ENCODE peak calls at places on chromosome 10, in eight cellular contexts. B is CD4-positive, CD25-positive, alpha-beta regulatory T cell; M is tibial artery; W is cardiac fibroblast; L is OCI-LY7; C is CD8-positive, alpha-beta memory T cell; I is astrocyte of the spinal cord; F is DND-41. A is an unnamed sample.

GRCh38 chr10:87960230-87960629 is 96.8 kb downstream of the PTEN start:
- DNase-seq in B (no peak), M (no peak), W (no peak), L (no peak), C (no peak), I (peak; percentile 28), F (no peak), A (no peak)

GRCh38 chr10:129927351-129928120 is 36.5 kb downstream of the EBF3 start:
- DNase-seq in B (no peak), M (peak; percentile 51), W (no peak), L (no peak), C (no peak), I (no peak), F (no peak), A (no peak)

GRCh38 chr10:79284158-79284871 is 63.0 kb upstream of the PPIF start:
- DNase-seq in B (no peak), M (no peak), W (no peak), L (no peak), C (no peak), I (no peak), F (no peak), A (no peak)

GRCh38 chr10:123864923-123865322 is 26.7 kb downstream of the CPXM2 start:
- DNase-seq in B (no peak), M (peak; percentile 92), W (no peak), L (no peak), C (no peak), I (no peak), F (no peak), A (no peak)

GRCh38 chr10:130387936-130388580 is 251.9 kb downstream of the GLRX3 start:
- DNase-seq in B (no peak), M (no peak), W (no peak), L (no peak), C (no peak), I (no peak), F (no peak), A (no peak)

GRCh38 chr10:119024882-119025281 is 4.6 kb upstream of the NANOS1 start:
- DNase-seq in B (no peak), M (no peak), W (no peak), L (no peak), C (no peak), I (no peak), F (no peak), A (no peak)

GRCh38 chr10:5873515-5873995 is 16.1 kb downstream of the ANKRD16 start:
- DNase-seq in B (peak; percentile 67), M (peak; percentile 74), W (peak; percentile 83), L (peak; percentile 79), C (peak; percentile 46), I (peak; percentile 80), F (peak; percentile 75), A (peak; percentile 69)

GRCh38 chr10:21797984-21798765 is 205.4 kb downstream of the DNAJC1 start:
- DNase-seq in B (peak; percentile 10), M (no peak), W (no peak), L (no peak), C (peak; percentile 30), I (no peak), F (no peak), A (peak; percentile 81)

GRCh38 chr10:77357611-77358010 is 280.0 kb downstream of the KCNMA1 start:
- DNase-seq in B (no peak), M (no peak), W (peak; percentile 48), L (no peak), C (no peak), I (peak; percentile 84), F (no peak), A (no peak)

GRCh38 chr10:130875116-130875515 is 436.4 kb downstream of the TCERG1L start:
- DNase-seq in B (no peak), M (no peak), W (no peak), L (no peak), C (no peak), I (no peak), F (no peak), A (no peak)

GRCh38 chr10:26199841-26200240 is 16.7 kb upstream of the GAD2 start:
- DNase-seq in B (no peak), M (no peak), W (no peak), L (no peak), C (no peak), I (no peak), F (no peak), A (no peak)

GRCh38 chr10:31102421-31102820 is 70.8 kb upstream of the ZNF438 start:
- DNase-seq in B (no peak), M (no peak), W (no peak), L (no peak), C (no peak), I (no peak), F (no peak), A (no peak)

GRCh38 chr10:62738916-62739315 is 65.6 kb upstream of the ADO start:
- DNase-seq in B (no peak), M (no peak), W (no peak), L (no peak), C (no peak), I (no peak), F (no peak), A (no peak)

GRCh38 chr10:26556756-26557640 is 118.9 kb downstream of the APBB1IP start:
- DNase-seq in B (peak; percentile 55), M (no peak), W (peak; percentile 72), L (peak; percentile 67), C (peak; percentile 29), I (peak; percentile 40), F (peak; percentile 45), A (peak; percentile 38)

DNA sequence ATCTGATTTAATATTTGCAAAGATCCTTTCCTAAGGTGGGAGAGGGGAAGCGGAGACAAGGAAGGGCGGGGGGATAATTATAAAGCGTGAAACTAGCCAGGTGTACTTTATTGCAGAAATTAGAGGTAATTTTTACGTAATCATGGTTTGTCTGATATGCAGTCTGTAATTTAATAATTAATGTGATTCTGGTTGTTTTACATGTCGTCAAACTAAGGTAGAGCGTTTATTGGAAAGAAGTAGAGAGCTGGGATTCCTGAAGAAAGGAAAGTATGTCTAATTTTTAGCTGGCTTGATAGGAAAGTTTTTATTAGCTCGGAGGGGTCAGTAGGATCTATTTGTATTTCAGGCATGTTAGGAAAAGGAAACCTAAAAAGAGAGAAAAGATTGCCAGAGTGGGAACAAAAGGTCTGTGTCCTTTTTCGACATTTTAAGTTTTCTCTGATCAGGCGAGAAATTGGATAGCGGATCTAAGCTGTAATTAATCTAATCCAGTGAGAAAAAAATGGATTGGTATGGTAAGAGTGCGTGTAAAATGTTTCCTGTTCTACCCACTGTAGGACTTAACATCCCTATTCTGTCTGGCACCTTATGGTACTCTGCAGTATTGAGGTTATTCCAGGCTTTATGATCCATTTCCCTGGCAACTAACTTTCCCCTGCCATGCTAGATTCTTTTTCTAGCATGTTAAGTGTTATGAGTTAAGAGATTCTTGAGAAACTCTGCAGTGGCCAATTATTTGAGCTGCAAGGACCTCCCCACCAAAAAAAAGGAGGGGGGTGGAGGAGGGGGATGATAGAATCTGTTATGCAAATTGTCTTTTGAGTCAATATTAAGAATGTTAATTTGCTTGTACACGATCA is 1.4 kb downstream of the CELF2 start:
- DNase-seq in B (no peak), M (no peak), W (no peak), L (no peak), C (no peak), I (no peak), F (no peak), A (no peak)
- H3K4me3 ChIP-seq in B (no peak overlapping the region), M (peak overlapping the region; percentile 91), W (peak overlapping the region; percentile 26), L (no peak overlapping the region), C (no peak overlapping the region), I (peak overlapping the region; percentile 32), F (no peak overlapping the region), A (peak overlapping the region; percentile 53)

GRCh38 chr10:11178606-11179221 is 161.0 kb downstream of the CELF2 start:
- DNase-seq in B (peak; percentile 90), M (no peak), W (peak; percentile 64), L (peak; percentile 85), C (peak; percentile 92), I (peak; percentile 69), F (peak; percentile 94), A (peak; percentile 100)

GRCh38 chr10:11177926-11178453 is 160.3 kb downstream of the CELF2 start:
- DNase-seq in B (no peak), M (no peak), W (peak; percentile 5), L (no peak), C (no peak), I (no peak), F (peak; percentile 63), A (peak; percentile 66)

GRCh38 chr10:11176746-11177145 is 159.1 kb downstream of the CELF2 start:
- DNase-seq in B (peak; percentile 41), M (no peak), W (no peak), L (peak; percentile 43), C (peak; percentile 55), I (no peak), F (peak; percentile 73), A (peak; percentile 78)

GRCh38 chr10:11173062-11173461 is 155.4 kb downstream of the CELF2 start:
- DNase-seq in B (no peak), M (no peak), W (no peak), L (no peak), C (no peak), I (no peak), F (no peak), A (no peak)

GRCh38 chr10:11175823-11176243 is 158.2 kb downstream of the CELF2 start:
- DNase-seq in B (peak; percentile 44), M (no peak), W (no peak), L (no peak), C (no peak), I (no peak), F (no peak), A (no peak)
- H3K4me3 ChIP-seq in B (peak overlapping the region; percentile 99), M (no peak overlapping the region), W (no peak overlapping the region), L (no peak overlapping the region), C (peak overlapping the region; percentile 53), I (no peak overlapping the region), F (no peak overlapping the region), A (peak overlapping the region; percentile 20)

DNA sequence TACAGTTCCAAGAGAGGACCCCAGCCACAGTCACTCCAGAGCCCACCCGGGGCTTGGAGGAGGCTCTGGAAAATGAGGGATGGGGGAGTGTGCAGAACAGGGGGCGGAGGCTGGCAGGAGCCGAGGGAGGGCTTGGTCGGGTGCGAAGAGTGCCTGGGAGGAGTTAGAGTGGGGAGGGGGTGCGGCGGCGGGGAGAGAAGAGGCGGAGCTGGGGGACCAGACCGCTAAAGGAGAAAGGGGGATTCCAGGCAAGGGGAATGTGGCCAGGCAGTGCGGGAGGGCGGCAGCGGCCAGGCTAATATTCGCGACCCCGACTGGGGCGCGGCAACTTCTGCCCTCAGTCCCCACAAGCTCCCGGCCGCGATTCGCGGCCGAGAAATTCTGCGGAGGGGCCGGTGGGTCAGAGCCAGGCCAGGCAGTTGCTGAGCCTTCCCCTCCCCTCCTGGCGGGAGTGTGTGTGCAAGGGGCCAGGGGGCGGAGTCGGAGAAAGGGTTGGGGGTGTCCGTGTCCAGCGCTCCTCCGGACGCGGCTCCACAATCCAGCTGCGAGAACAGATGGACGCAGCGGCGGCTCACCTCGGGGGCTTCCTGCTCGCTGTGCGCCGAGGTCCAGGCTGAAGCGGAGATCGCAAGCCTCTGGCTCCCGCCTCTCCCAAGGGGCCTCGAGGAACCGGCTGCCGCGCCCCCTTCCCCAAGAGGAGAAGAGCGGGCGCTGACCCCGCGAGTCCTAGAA is 661 bp upstream of the SLC18A3 start:
- DNase-seq in B (no peak), M (peak; percentile 46), W (no peak), L (no peak), C (no peak), I (no peak), F (no peak), A (no peak)
- H3K4me3 ChIP-seq in B (no peak overlapping the region), M (no peak overlapping the region), W (no peak overlapping the region), L (no peak overlapping the region), C (no peak overlapping the region), I (no peak overlapping the region), F (no peak overlapping the region), A (no peak overlapping the region)

DNA sequence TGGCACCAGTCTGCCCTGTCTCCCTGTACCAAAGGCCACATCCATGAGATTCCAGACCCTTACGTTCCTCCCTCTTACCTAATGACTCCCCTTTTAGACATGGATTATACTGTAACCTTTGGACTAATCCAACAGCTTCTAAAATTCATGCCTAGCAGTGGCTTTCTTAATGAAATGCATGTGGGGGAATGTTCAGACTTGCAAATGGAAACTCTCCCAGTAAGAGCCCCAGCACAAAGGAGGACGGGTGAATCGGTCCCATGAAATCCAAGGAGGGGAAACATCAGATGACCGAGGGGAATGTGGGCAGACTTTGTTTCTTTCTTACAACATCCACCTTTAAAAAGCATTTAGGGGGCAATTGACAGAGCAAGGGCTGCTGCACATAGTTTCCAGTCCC is 71.4 kb downstream of the COL13A1 start:
- DNase-seq in B (no peak), M (no peak), W (no peak), L (no peak), C (no peak), I (no peak), F (no peak), A (no peak)
- H3K4me3 ChIP-seq in B (no peak overlapping the region), M (no peak overlapping the region), W (no peak overlapping the region), L (no peak overlapping the region), C (no peak overlapping the region), I (no peak overlapping the region), F (no peak overlapping the region), A (no peak overlapping the region)

A was measured in Jurkat, Clone E6-1.